ENCODE peak calls at places on chromosomes 16 and 17, in ten cellular contexts. One of them, this sample, is unnamed.

GRCh38 chr16:47143677-47144558 is at the start of gene NETO2:
- DNase-seq in brain microvascular endothelial cell: peak; percentile 19
- DNase-seq in stimulated activated CD8-positive, alpha-beta memory T cell treated with anti-CD3 and anti-CD28 coated beads, Interleukin-15, amount 100 ng/mL, for 24 hours: peak; percentile 38
- DNase-seq in A172: peak; percentile 18
- DNase-seq in neuronal stem cell: peak; percentile 52
- DNase-seq in heart left ventricle: peak; percentile 48
- DNase-seq in sciatic nerve: peak; percentile 64
- DNase-seq in tibial artery: peak; percentile 67
- DNase-seq in tibial nerve: no peak
- DNase-seq in non-pigmented ciliary epithelial cell: no peak
- DNase-seq in this sample: peak; percentile 32

GRCh38 chr17:49566668-49567071 is 9.0 kb upstream of the NXPH3 start:
- DNase-seq in brain microvascular endothelial cell: no peak
- DNase-seq in stimulated activated CD8-positive, alpha-beta memory T cell treated with anti-CD3 and anti-CD28 coated beads, Interleukin-15, amount 100 ng/mL, for 24 hours: no peak
- DNase-seq in A172: no peak
- DNase-seq in neuronal stem cell: no peak
- DNase-seq in heart left ventricle: no peak
- DNase-seq in sciatic nerve: no peak
- DNase-seq in tibial artery: no peak
- DNase-seq in tibial nerve: peak; percentile 60
- DNase-seq in non-pigmented ciliary epithelial cell: no peak
- DNase-seq in this sample: no peak

GRCh38 chr17:75950850-75951554 is 10.2 kb upstream of the FBF1 start:
- DNase-seq in brain microvascular endothelial cell: no peak
- DNase-seq in stimulated activated CD8-positive, alpha-beta memory T cell treated with anti-CD3 and anti-CD28 coated beads, Interleukin-15, amount 100 ng/mL, for 24 hours: no peak
- DNase-seq in A172: peak; percentile 32
- DNase-seq in neuronal stem cell: no peak
- DNase-seq in heart left ventricle: no peak
- DNase-seq in sciatic nerve: no peak
- DNase-seq in tibial artery: no peak
- DNase-seq in tibial nerve: no peak
- DNase-seq in non-pigmented ciliary epithelial cell: no peak
- DNase-seq in this sample: no peak

GRCh38 chr17:17822189-17822978 is 14.4 kb downstream of the SREBF1 start:
- DNase-seq in brain microvascular endothelial cell: peak; percentile 35
- DNase-seq in stimulated activated CD8-positive, alpha-beta memory T cell treated with anti-CD3 and anti-CD28 coated beads, Interleukin-15, amount 100 ng/mL, for 24 hours: no peak
- DNase-seq in A172: no peak
- DNase-seq in neuronal stem cell: no peak
- DNase-seq in heart left ventricle: peak; percentile 83
- DNase-seq in sciatic nerve: peak; percentile 86
- DNase-seq in tibial artery: peak; percentile 91
- DNase-seq in tibial nerve: peak; percentile 86
- DNase-seq in non-pigmented ciliary epithelial cell: no peak
- DNase-seq in this sample: no peak

GRCh38 chr16:70457446-70457845 is 3.1 kb downstream of the FCSK start:
- DNase-seq in brain microvascular endothelial cell: no peak
- DNase-seq in stimulated activated CD8-positive, alpha-beta memory T cell treated with anti-CD3 and anti-CD28 coated beads, Interleukin-15, amount 100 ng/mL, for 24 hours: no peak
- DNase-seq in A172: no peak
- DNase-seq in neuronal stem cell: no peak
- DNase-seq in heart left ventricle: no peak
- DNase-seq in sciatic nerve: no peak
- DNase-seq in tibial artery: no peak
- DNase-seq in tibial nerve: no peak
- DNase-seq in non-pigmented ciliary epithelial cell: no peak
- DNase-seq in this sample: peak; percentile 95

GRCh38 chr17:66474258-66474657 is 171.8 kb downstream of the PRKCA start:
- DNase-seq in brain microvascular endothelial cell: no peak
- DNase-seq in stimulated activated CD8-positive, alpha-beta memory T cell treated with anti-CD3 and anti-CD28 coated beads, Interleukin-15, amount 100 ng/mL, for 24 hours: no peak
- DNase-seq in A172: no peak
- DNase-seq in neuronal stem cell: no peak
- DNase-seq in heart left ventricle: no peak
- DNase-seq in sciatic nerve: no peak
- DNase-seq in tibial artery: no peak
- DNase-seq in tibial nerve: no peak
- DNase-seq in non-pigmented ciliary epithelial cell: no peak
- DNase-seq in this sample: no peak

GRCh38 chr16:67461600-67462278 is 19.2 kb downstream of the ATP6V0D1 start:
- DNase-seq in brain microvascular endothelial cell: no peak
- DNase-seq in stimulated activated CD8-positive, alpha-beta memory T cell treated with anti-CD3 and anti-CD28 coated beads, Interleukin-15, amount 100 ng/mL, for 24 hours: no peak
- DNase-seq in A172: no peak
- DNase-seq in neuronal stem cell: no peak
- DNase-seq in heart left ventricle: no peak
- DNase-seq in sciatic nerve: no peak
- DNase-seq in tibial artery: no peak
- DNase-seq in tibial nerve: no peak
- DNase-seq in non-pigmented ciliary epithelial cell: no peak
- DNase-seq in this sample: no peak

GRCh38 chr16:57096793-57097192 is 4.4 kb downstream of the CPNE2 start:
- DNase-seq in brain microvascular endothelial cell: no peak
- DNase-seq in stimulated activated CD8-positive, alpha-beta memory T cell treated with anti-CD3 and anti-CD28 coated beads, Interleukin-15, amount 100 ng/mL, for 24 hours: no peak
- DNase-seq in A172: no peak
- DNase-seq in neuronal stem cell: no peak
- DNase-seq in heart left ventricle: no peak
- DNase-seq in sciatic nerve: no peak
- DNase-seq in tibial artery: no peak
- DNase-seq in tibial nerve: no peak
- DNase-seq in non-pigmented ciliary epithelial cell: no peak
- DNase-seq in this sample: no peak

GRCh38 chr16:65994305-65994704 is 372.2 kb upstream of the CDH5 start:
- DNase-seq in brain microvascular endothelial cell: no peak
- DNase-seq in stimulated activated CD8-positive, alpha-beta memory T cell treated with anti-CD3 and anti-CD28 coated beads, Interleukin-15, amount 100 ng/mL, for 24 hours: no peak
- DNase-seq in A172: no peak
- DNase-seq in neuronal stem cell: no peak
- DNase-seq in heart left ventricle: no peak
- DNase-seq in sciatic nerve: no peak
- DNase-seq in tibial artery: no peak
- DNase-seq in tibial nerve: no peak
- DNase-seq in non-pigmented ciliary epithelial cell: no peak
- DNase-seq in this sample: no peak

GRCh38 chr16:81526199-81526598 is 81.6 kb downstream of the CMIP start:
- DNase-seq in brain microvascular endothelial cell: no peak
- DNase-seq in stimulated activated CD8-positive, alpha-beta memory T cell treated with anti-CD3 and anti-CD28 coated beads, Interleukin-15, amount 100 ng/mL, for 24 hours: no peak
- DNase-seq in A172: no peak
- DNase-seq in neuronal stem cell: no peak
- DNase-seq in heart left ventricle: no peak
- DNase-seq in sciatic nerve: no peak
- DNase-seq in tibial artery: no peak
- DNase-seq in tibial nerve: no peak
- DNase-seq in non-pigmented ciliary epithelial cell: no peak
- DNase-seq in this sample: no peak

GRCh38 chr17:60583008-60583407 is 17.0 kb upstream of the PPM1D start:
- DNase-seq in brain microvascular endothelial cell: no peak
- DNase-seq in stimulated activated CD8-positive, alpha-beta memory T cell treated with anti-CD3 and anti-CD28 coated beads, Interleukin-15, amount 100 ng/mL, for 24 hours: no peak
- DNase-seq in A172: no peak
- DNase-seq in neuronal stem cell: no peak
- DNase-seq in heart left ventricle: no peak
- DNase-seq in sciatic nerve: no peak
- DNase-seq in tibial artery: no peak
- DNase-seq in tibial nerve: no peak
- DNase-seq in non-pigmented ciliary epithelial cell: no peak
- DNase-seq in this sample: no peak

GRCh38 chr16:86424968-86425367 is 85.4 kb upstream of the FOXF1 start:
- DNase-seq in brain microvascular endothelial cell: no peak
- DNase-seq in stimulated activated CD8-positive, alpha-beta memory T cell treated with anti-CD3 and anti-CD28 coated beads, Interleukin-15, amount 100 ng/mL, for 24 hours: no peak
- DNase-seq in A172: peak; percentile 56
- DNase-seq in neuronal stem cell: no peak
- DNase-seq in heart left ventricle: no peak
- DNase-seq in sciatic nerve: no peak
- DNase-seq in tibial artery: no peak
- DNase-seq in tibial nerve: no peak
- DNase-seq in non-pigmented ciliary epithelial cell: no peak
- DNase-seq in this sample: no peak

GRCh38 chr16:77496934-77497333 is 62.1 kb upstream of the ADAMTS18 start:
- DNase-seq in brain microvascular endothelial cell: peak; percentile 11
- DNase-seq in stimulated activated CD8-positive, alpha-beta memory T cell treated with anti-CD3 and anti-CD28 coated beads, Interleukin-15, amount 100 ng/mL, for 24 hours: no peak
- DNase-seq in A172: peak; percentile 27
- DNase-seq in neuronal stem cell: no peak
- DNase-seq in heart left ventricle: no peak
- DNase-seq in sciatic nerve: no peak
- DNase-seq in tibial artery: no peak
- DNase-seq in tibial nerve: no peak
- DNase-seq in non-pigmented ciliary epithelial cell: no peak
- DNase-seq in this sample: no peak

GRCh38 chr16:21166561-21166961 is 8.1 kb downstream of the LDAF1 start:
- DNase-seq in brain microvascular endothelial cell: no peak
- DNase-seq in stimulated activated CD8-positive, alpha-beta memory T cell treated with anti-CD3 and anti-CD28 coated beads, Interleukin-15, amount 100 ng/mL, for 24 hours: no peak
- DNase-seq in A172: peak; percentile 79
- DNase-seq in neuronal stem cell: no peak
- DNase-seq in heart left ventricle: no peak
- DNase-seq in sciatic nerve: no peak
- DNase-seq in tibial artery: no peak
- DNase-seq in tibial nerve: no peak
- DNase-seq in non-pigmented ciliary epithelial cell: no peak
- DNase-seq in this sample: no peak

GRCh38 chr16:88831838-88832237 is 20.1 kb upstream of the APRT start:
- DNase-seq in brain microvascular endothelial cell: no peak
- DNase-seq in stimulated activated CD8-positive, alpha-beta memory T cell treated with anti-CD3 and anti-CD28 coated beads, Interleukin-15, amount 100 ng/mL, for 24 hours: no peak
- DNase-seq in A172: peak; percentile 35
- DNase-seq in neuronal stem cell: no peak
- DNase-seq in heart left ventricle: no peak
- DNase-seq in sciatic nerve: no peak
- DNase-seq in tibial artery: no peak
- DNase-seq in tibial nerve: no peak
- DNase-seq in non-pigmented ciliary epithelial cell: no peak
- DNase-seq in this sample: no peak

GRCh38 chr16:86307518-86307903 is 202.8 kb upstream of the FOXF1 start:
- DNase-seq in brain microvascular endothelial cell: no peak
- DNase-seq in stimulated activated CD8-positive, alpha-beta memory T cell treated with anti-CD3 and anti-CD28 coated beads, Interleukin-15, amount 100 ng/mL, for 24 hours: no peak
- DNase-seq in A172: peak; percentile 68
- DNase-seq in neuronal stem cell: no peak
- DNase-seq in heart left ventricle: no peak
- DNase-seq in sciatic nerve: no peak
- DNase-seq in tibial artery: no peak
- DNase-seq in tibial nerve: no peak
- DNase-seq in non-pigmented ciliary epithelial cell: no peak
- DNase-seq in this sample: peak; percentile 10

GRCh38 chr16:47965439-47965838 is 190.4 kb downstream of the ABCC12 start:
- DNase-seq in brain microvascular endothelial cell: peak; percentile 11
- DNase-seq in stimulated activated CD8-positive, alpha-beta memory T cell treated with anti-CD3 and anti-CD28 coated beads, Interleukin-15, amount 100 ng/mL, for 24 hours: no peak
- DNase-seq in A172: no peak
- DNase-seq in neuronal stem cell: peak; percentile 70
- DNase-seq in heart left ventricle: no peak
- DNase-seq in sciatic nerve: no peak
- DNase-seq in tibial artery: no peak
- DNase-seq in tibial nerve: no peak
- DNase-seq in non-pigmented ciliary epithelial cell: no peak
- DNase-seq in this sample: no peak

GRCh38 chr17:63495471-63495870 is 18.6 kb downstream of the ACE start:
- DNase-seq in brain microvascular endothelial cell: no peak
- DNase-seq in stimulated activated CD8-positive, alpha-beta memory T cell treated with anti-CD3 and anti-CD28 coated beads, Interleukin-15, amount 100 ng/mL, for 24 hours: no peak
- DNase-seq in A172: no peak
- DNase-seq in neuronal stem cell: no peak
- DNase-seq in heart left ventricle: peak; percentile 11
- DNase-seq in sciatic nerve: no peak
- DNase-seq in tibial artery: no peak
- DNase-seq in tibial nerve: no peak
- DNase-seq in non-pigmented ciliary epithelial cell: no peak
- DNase-seq in this sample: no peak